ENCODE peak calls at places on chromosomes 13 and 19, in eight cellular contexts. One of them, this sample, is unnamed.

GRCh38 chr19:10554760-10555612 is 10.8 kb downstream of the KRI1 start:
- DNase-seq in mucosa of gallbladder: no peak
- DNase-seq in central memory CD4-positive, alpha-beta T cell: no peak
- DNase-seq in fibroblast of mammary gland: no peak
- DNase-seq in T-helper 17 cell: no peak
- DNase-seq in progenitor cell of endocrine pancreas: no peak
- DNase-seq in NCI-H446 treated with DMSO at 0.1 percent for 48 hours: no peak
- DNase-seq in endodermal cell: peak; percentile 64
- DNase-seq in this sample: no peak

GRCh38 chr19:16143399-16144215 is at the start of gene HSH2D:
- DNase-seq in mucosa of gallbladder: peak; percentile 87
- DNase-seq in central memory CD4-positive, alpha-beta T cell: peak; percentile 75
- DNase-seq in fibroblast of mammary gland: no peak
- DNase-seq in T-helper 17 cell: peak; percentile 57
- DNase-seq in progenitor cell of endocrine pancreas: no peak
- DNase-seq in NCI-H446 treated with DMSO at 0.1 percent for 48 hours: no peak
- DNase-seq in endodermal cell: peak; percentile 87
- DNase-seq in this sample: no peak

GRCh38 chr13:18993884-18994660 is 187.6 kb downstream of the TUBA3C start:
- DNase-seq in mucosa of gallbladder: no peak
- DNase-seq in central memory CD4-positive, alpha-beta T cell: no peak
- DNase-seq in fibroblast of mammary gland: no peak
- DNase-seq in T-helper 17 cell: no peak
- DNase-seq in progenitor cell of endocrine pancreas: no peak
- DNase-seq in NCI-H446 treated with DMSO at 0.1 percent for 48 hours: no peak
- DNase-seq in endodermal cell: no peak
- DNase-seq in this sample: no peak

GRCh38 chr19:44732235-44733014 is 16.1 kb upstream of the BCL3 start:
- DNase-seq in mucosa of gallbladder: no peak
- DNase-seq in central memory CD4-positive, alpha-beta T cell: no peak
- DNase-seq in fibroblast of mammary gland: no peak
- DNase-seq in T-helper 17 cell: no peak
- DNase-seq in progenitor cell of endocrine pancreas: no peak
- DNase-seq in NCI-H446 treated with DMSO at 0.1 percent for 48 hours: no peak
- DNase-seq in endodermal cell: no peak
- DNase-seq in this sample: no peak

GRCh38 chr19:44943801-44944249 is 1.8 kb downstream of the APOC4 start:
- DNase-seq in mucosa of gallbladder: peak; percentile 68
- DNase-seq in central memory CD4-positive, alpha-beta T cell: no peak
- DNase-seq in fibroblast of mammary gland: peak; percentile 62
- DNase-seq in T-helper 17 cell: no peak
- DNase-seq in progenitor cell of endocrine pancreas: no peak
- DNase-seq in NCI-H446 treated with DMSO at 0.1 percent for 48 hours: no peak
- DNase-seq in endodermal cell: no peak
- DNase-seq in this sample: no peak

GRCh38 chr19:6720369-6721112 is at the start of gene C3:
- DNase-seq in mucosa of gallbladder: no peak
- DNase-seq in central memory CD4-positive, alpha-beta T cell: no peak
- DNase-seq in fibroblast of mammary gland: peak; percentile 81
- DNase-seq in T-helper 17 cell: no peak
- DNase-seq in progenitor cell of endocrine pancreas: no peak
- DNase-seq in NCI-H446 treated with DMSO at 0.1 percent for 48 hours: no peak
- DNase-seq in endodermal cell: no peak
- DNase-seq in this sample: no peak

GRCh38 chr19:6092329-6093286 is 17.7 kb downstream of the RFX2 start:
- DNase-seq in mucosa of gallbladder: peak; percentile 90
- DNase-seq in central memory CD4-positive, alpha-beta T cell: no peak
- DNase-seq in fibroblast of mammary gland: peak; percentile 85
- DNase-seq in T-helper 17 cell: no peak
- DNase-seq in progenitor cell of endocrine pancreas: peak; percentile 59
- DNase-seq in NCI-H446 treated with DMSO at 0.1 percent for 48 hours: no peak
- DNase-seq in endodermal cell: peak; percentile 86
- DNase-seq in this sample: peak; percentile 73

GRCh38 chr13:39510296-39510695 is 92.7 kb downstream of the LHFPL6 start:
- DNase-seq in mucosa of gallbladder: no peak
- DNase-seq in central memory CD4-positive, alpha-beta T cell: no peak
- DNase-seq in fibroblast of mammary gland: no peak
- DNase-seq in T-helper 17 cell: no peak
- DNase-seq in progenitor cell of endocrine pancreas: no peak
- DNase-seq in NCI-H446 treated with DMSO at 0.1 percent for 48 hours: no peak
- DNase-seq in endodermal cell: no peak
- DNase-seq in this sample: no peak

GRCh38 chr19:41328157-41328817 is 18.3 kb downstream of the CCDC97 start:
- DNase-seq in mucosa of gallbladder: no peak
- DNase-seq in central memory CD4-positive, alpha-beta T cell: no peak
- DNase-seq in fibroblast of mammary gland: no peak
- DNase-seq in T-helper 17 cell: no peak
- DNase-seq in progenitor cell of endocrine pancreas: no peak
- DNase-seq in NCI-H446 treated with DMSO at 0.1 percent for 48 hours: no peak
- DNase-seq in endodermal cell: no peak
- DNase-seq in this sample: no peak

GRCh38 chr19:50568321-50569022 is at the start of gene LRRC4B:
- DNase-seq in mucosa of gallbladder: no peak
- DNase-seq in central memory CD4-positive, alpha-beta T cell: no peak
- DNase-seq in fibroblast of mammary gland: no peak
- DNase-seq in T-helper 17 cell: no peak
- DNase-seq in progenitor cell of endocrine pancreas: no peak
- DNase-seq in NCI-H446 treated with DMSO at 0.1 percent for 48 hours: no peak
- DNase-seq in endodermal cell: peak; percentile 84
- DNase-seq in this sample: no peak

GRCh38 chr19:18514800-18515682 is 6.8 kb downstream of the ELL start:
- DNase-seq in mucosa of gallbladder: peak; percentile 47
- DNase-seq in central memory CD4-positive, alpha-beta T cell: peak; percentile 43
- DNase-seq in fibroblast of mammary gland: peak; percentile 74
- DNase-seq in T-helper 17 cell: peak; percentile 40
- DNase-seq in progenitor cell of endocrine pancreas: no peak
- DNase-seq in NCI-H446 treated with DMSO at 0.1 percent for 48 hours: no peak
- DNase-seq in endodermal cell: no peak
- DNase-seq in this sample: no peak

GRCh38 chr13:23985060-23985459 is 87.8 kb upstream of the C1QTNF9B start:
- DNase-seq in mucosa of gallbladder: no peak
- DNase-seq in central memory CD4-positive, alpha-beta T cell: no peak
- DNase-seq in fibroblast of mammary gland: no peak
- DNase-seq in T-helper 17 cell: no peak
- DNase-seq in progenitor cell of endocrine pancreas: no peak
- DNase-seq in NCI-H446 treated with DMSO at 0.1 percent for 48 hours: no peak
- DNase-seq in endodermal cell: no peak
- DNase-seq in this sample: no peak

GRCh38 chr19:38837656-38838121 is 6.1 kb upstream of the ECH1 start:
- DNase-seq in mucosa of gallbladder: no peak
- DNase-seq in central memory CD4-positive, alpha-beta T cell: no peak
- DNase-seq in fibroblast of mammary gland: no peak
- DNase-seq in T-helper 17 cell: no peak
- DNase-seq in progenitor cell of endocrine pancreas: no peak
- DNase-seq in NCI-H446 treated with DMSO at 0.1 percent for 48 hours: no peak
- DNase-seq in endodermal cell: no peak
- DNase-seq in this sample: no peak

GRCh38 chr19:1104452-1105216 is 840 bp downstream of the GPX4 start:
- DNase-seq in mucosa of gallbladder: peak; percentile 70
- DNase-seq in central memory CD4-positive, alpha-beta T cell: peak; percentile 70
- DNase-seq in fibroblast of mammary gland: peak; percentile 76
- DNase-seq in T-helper 17 cell: peak; percentile 73
- DNase-seq in progenitor cell of endocrine pancreas: peak; percentile 74
- DNase-seq in NCI-H446 treated with DMSO at 0.1 percent for 48 hours: peak; percentile 18
- DNase-seq in endodermal cell: peak; percentile 92
- DNase-seq in this sample: no peak

GRCh38 chr13:44317752-44318550 is 55.7 kb upstream of the SERP2 start:
- DNase-seq in mucosa of gallbladder: no peak
- DNase-seq in central memory CD4-positive, alpha-beta T cell: no peak
- DNase-seq in fibroblast of mammary gland: peak; percentile 88
- DNase-seq in T-helper 17 cell: no peak
- DNase-seq in progenitor cell of endocrine pancreas: no peak
- DNase-seq in NCI-H446 treated with DMSO at 0.1 percent for 48 hours: peak; percentile 99
- DNase-seq in endodermal cell: no peak
- DNase-seq in this sample: peak; percentile 68

GRCh38 chr13:102145750-102146149 is 256.1 kb downstream of the FGF14 start:
- DNase-seq in mucosa of gallbladder: no peak
- DNase-seq in central memory CD4-positive, alpha-beta T cell: no peak
- DNase-seq in fibroblast of mammary gland: no peak
- DNase-seq in T-helper 17 cell: no peak
- DNase-seq in progenitor cell of endocrine pancreas: no peak
- DNase-seq in NCI-H446 treated with DMSO at 0.1 percent for 48 hours: no peak
- DNase-seq in endodermal cell: no peak
- DNase-seq in this sample: no peak

GRCh38 chr19:39362682-39363657 is 20.7 kb downstream of the SAMD4B start:
- DNase-seq in mucosa of gallbladder: no peak
- DNase-seq in central memory CD4-positive, alpha-beta T cell: no peak
- DNase-seq in fibroblast of mammary gland: peak; percentile 89
- DNase-seq in T-helper 17 cell: no peak
- DNase-seq in progenitor cell of endocrine pancreas: no peak
- DNase-seq in NCI-H446 treated with DMSO at 0.1 percent for 48 hours: no peak
- DNase-seq in endodermal cell: no peak
- DNase-seq in this sample: no peak

GRCh38 chr19:17183271-17183757 is 31.8 kb upstream of the USE1 start:
- DNase-seq in mucosa of gallbladder: no peak
- DNase-seq in central memory CD4-positive, alpha-beta T cell: no peak
- DNase-seq in fibroblast of mammary gland: no peak
- DNase-seq in T-helper 17 cell: no peak
- DNase-seq in progenitor cell of endocrine pancreas: no peak
- DNase-seq in NCI-H446 treated with DMSO at 0.1 percent for 48 hours: no peak
- DNase-seq in endodermal cell: no peak
- DNase-seq in this sample: no peak

GRCh38 chr19:43229315-43229714 is 23.9 kb upstream of the PSG4 start:
- DNase-seq in mucosa of gallbladder: no peak
- DNase-seq in central memory CD4-positive, alpha-beta T cell: no peak
- DNase-seq in fibroblast of mammary gland: no peak
- DNase-seq in T-helper 17 cell: no peak
- DNase-seq in progenitor cell of endocrine pancreas: no peak
- DNase-seq in NCI-H446 treated with DMSO at 0.1 percent for 48 hours: no peak
- DNase-seq in endodermal cell: no peak
- DNase-seq in this sample: no peak

GRCh38 chr13:39890537-39890936 is 235.1 kb downstream of the COG6 start:
- DNase-seq in mucosa of gallbladder: no peak
- DNase-seq in central memory CD4-positive, alpha-beta T cell: no peak
- DNase-seq in fibroblast of mammary gland: no peak
- DNase-seq in T-helper 17 cell: no peak
- DNase-seq in progenitor cell of endocrine pancreas: no peak
- DNase-seq in NCI-H446 treated with DMSO at 0.1 percent for 48 hours: no peak
- DNase-seq in endodermal cell: no peak
- DNase-seq in this sample: no peak

GRCh38 chr19:42528354-42529247 is at the start of gene CEACAM1:
- DNase-seq in mucosa of gallbladder: peak; percentile 69
- DNase-seq in central memory CD4-positive, alpha-beta T cell: peak; percentile 54
- DNase-seq in fibroblast of mammary gland: no peak
- DNase-seq in T-helper 17 cell: peak; percentile 19
- DNase-seq in progenitor cell of endocrine pancreas: no peak
- DNase-seq in NCI-H446 treated with DMSO at 0.1 percent for 48 hours: no peak
- DNase-seq in endodermal cell: no peak
- DNase-seq in this sample: no peak

GRCh38 chr19:49987159-49987698 is 26.3 kb upstream of the SIGLEC11 start:
- DNase-seq in mucosa of gallbladder: peak; percentile 95
- DNase-seq in central memory CD4-positive, alpha-beta T cell: peak; percentile 81
- DNase-seq in fibroblast of mammary gland: peak; percentile 91
- DNase-seq in T-helper 17 cell: peak; percentile 70
- DNase-seq in progenitor cell of endocrine pancreas: peak; percentile 94
- DNase-seq in NCI-H446 treated with DMSO at 0.1 percent for 48 hours: no peak
- DNase-seq in endodermal cell: peak; percentile 99
- DNase-seq in this sample: peak; percentile 12

GRCh38 chr13:28464861-28465260 is 30.1 kb downstream of the FLT1 start:
- DNase-seq in mucosa of gallbladder: no peak
- DNase-seq in central memory CD4-positive, alpha-beta T cell: no peak
- DNase-seq in fibroblast of mammary gland: no peak
- DNase-seq in T-helper 17 cell: no peak
- DNase-seq in progenitor cell of endocrine pancreas: no peak
- DNase-seq in NCI-H446 treated with DMSO at 0.1 percent for 48 hours: no peak
- DNase-seq in endodermal cell: no peak
- DNase-seq in this sample: peak; percentile 72

GRCh38 chr19:55703790-55704215 is 28.8 kb downstream of the EPN1 start:
- DNase-seq in mucosa of gallbladder: peak; percentile 50
- DNase-seq in central memory CD4-positive, alpha-beta T cell: no peak
- DNase-seq in fibroblast of mammary gland: peak; percentile 45
- DNase-seq in T-helper 17 cell: no peak
- DNase-seq in progenitor cell of endocrine pancreas: no peak
- DNase-seq in NCI-H446 treated with DMSO at 0.1 percent for 48 hours: no peak
- DNase-seq in endodermal cell: peak; percentile 90
- DNase-seq in this sample: no peak

GRCh38 chr13:30580852-30581502 is 36.7 kb upstream of the USPL1 start:
- DNase-seq in mucosa of gallbladder: no peak
- DNase-seq in central memory CD4-positive, alpha-beta T cell: no peak
- DNase-seq in fibroblast of mammary gland: no peak
- DNase-seq in T-helper 17 cell: no peak
- DNase-seq in progenitor cell of endocrine pancreas: no peak
- DNase-seq in NCI-H446 treated with DMSO at 0.1 percent for 48 hours: no peak
- DNase-seq in endodermal cell: no peak
- DNase-seq in this sample: no peak

GRCh38 chr19:21848706-21849105 is 12.7 kb upstream of the ZNF43 start:
- DNase-seq in mucosa of gallbladder: peak; percentile 65
- DNase-seq in central memory CD4-positive, alpha-beta T cell: no peak
- DNase-seq in fibroblast of mammary gland: no peak
- DNase-seq in T-helper 17 cell: no peak
- DNase-seq in progenitor cell of endocrine pancreas: no peak
- DNase-seq in NCI-H446 treated with DMSO at 0.1 percent for 48 hours: no peak
- DNase-seq in endodermal cell: no peak
- DNase-seq in this sample: no peak

GRCh38 chr19:24004166-24004565 is 82.8 kb upstream of the ZNF254 start:
- DNase-seq in mucosa of gallbladder: no peak
- DNase-seq in central memory CD4-positive, alpha-beta T cell: no peak
- DNase-seq in fibroblast of mammary gland: no peak
- DNase-seq in T-helper 17 cell: no peak
- DNase-seq in progenitor cell of endocrine pancreas: no peak
- DNase-seq in NCI-H446 treated with DMSO at 0.1 percent for 48 hours: no peak
- DNase-seq in endodermal cell: no peak
- DNase-seq in this sample: no peak

GRCh38 chr13:105084931-105085330 is 1450.5 kb downstream of the EFNB2 start:
- DNase-seq in mucosa of gallbladder: no peak
- DNase-seq in central memory CD4-positive, alpha-beta T cell: no peak
- DNase-seq in fibroblast of mammary gland: no peak
- DNase-seq in T-helper 17 cell: no peak
- DNase-seq in progenitor cell of endocrine pancreas: no peak
- DNase-seq in NCI-H446 treated with DMSO at 0.1 percent for 48 hours: no peak
- DNase-seq in endodermal cell: no peak
- DNase-seq in this sample: no peak

GRCh38 chr19:2653717-2654584 is 48.5 kb downstream of the GNG7 start:
- DNase-seq in mucosa of gallbladder: no peak
- DNase-seq in central memory CD4-positive, alpha-beta T cell: no peak
- DNase-seq in fibroblast of mammary gland: no peak
- DNase-seq in T-helper 17 cell: no peak
- DNase-seq in progenitor cell of endocrine pancreas: no peak
- DNase-seq in NCI-H446 treated with DMSO at 0.1 percent for 48 hours: no peak
- DNase-seq in endodermal cell: peak; percentile 83
- DNase-seq in this sample: no peak

GRCh38 chr19:30149300-30149699 is 207.3 kb downstream of the URI1 start:
- DNase-seq in mucosa of gallbladder: no peak
- DNase-seq in central memory CD4-positive, alpha-beta T cell: no peak
- DNase-seq in fibroblast of mammary gland: no peak
- DNase-seq in T-helper 17 cell: no peak
- DNase-seq in progenitor cell of endocrine pancreas: no peak
- DNase-seq in NCI-H446 treated with DMSO at 0.1 percent for 48 hours: no peak
- DNase-seq in endodermal cell: no peak
- DNase-seq in this sample: no peak

GRCh38 chr19:3682741-3683404 is 17.4 kb downstream of the PIP5K1C start:
- DNase-seq in mucosa of gallbladder: no peak
- DNase-seq in central memory CD4-positive, alpha-beta T cell: no peak
- DNase-seq in fibroblast of mammary gland: peak; percentile 78
- DNase-seq in T-helper 17 cell: no peak
- DNase-seq in progenitor cell of endocrine pancreas: no peak
- DNase-seq in NCI-H446 treated with DMSO at 0.1 percent for 48 hours: no peak
- DNase-seq in endodermal cell: peak; percentile 60
- DNase-seq in this sample: no peak